ENCODE peak calls at places on chromosomes 6 and 20, in six cellular contexts. L is fibroblast of mammary gland; I is posterior cingulate gyrus; G is stimulated activated CD8-positive, alpha-beta memory T cell treated with anti-CD3 and anti-CD28 coated beads, Interleukin-15, amount 100 ng/mL, for 4 hours; Z is putamen; K is SK-N-DZ. X is an unnamed sample.

GRCh38 chr20:46056970-46057855 is 28.2 kb downstream of the SLC12A5 start:
- DNase-seq in K (no peak), Z (no peak), L (peak), G (no peak), I (no peak), X (no peak)

GRCh38 chr20:45845452-45845851 is 11.7 kb downstream of the ACOT8 start:
- DNase-seq in L (no peak), Z (no peak), G (no peak), K (no peak), I (no peak), X (no peak)

GRCh38 chr6:85506441-85507093 is 56.7 kb downstream of the NT5E start:
- DNase-seq in I (no peak), G (no peak), L (no peak), Z (no peak), K (no peak), X (no peak)

GRCh38 chr6:97068211-97068610 is 143.7 kb downstream of the KLHL32 start:
- DNase-seq in I (no peak), L (peak), K (peak), G (no peak), Z (no peak), X (no peak)

GRCh38 chr6:132491303-132491702 is 21.6 kb downstream of the STX7 start:
- DNase-seq in Z (no peak), I (no peak), K (no peak), G (no peak), L (peak), X (no peak)

GRCh38 chr20:24933266-24933908 is 15.7 kb upstream of the CST7 start:
- DNase-seq in L (no peak), I (no peak), K (no peak), Z (no peak), G (no peak), X (no peak)

GRCh38 chr6:169561665-169562064 is 140.2 kb downstream of the WDR27 start:
- DNase-seq in I (no peak), Z (no peak), K (no peak), G (no peak), L (no peak), X (no peak)

GRCh38 chr6:6397842-6398241 is 77.4 kb upstream of the F13A1 start:
- DNase-seq in Z (no peak), G (no peak), L (no peak), K (no peak), I (no peak), X (no peak)

X was measured in CD4-positive, alpha-beta memory T cell.